ENCODE peak calls at places on chromosomes 13 and 19, in four cellular contexts. A is colonic mucosa, R is PC-3, V is SK-N-SH. M is an unnamed sample.

GRCh38 chr19:39540333-39540673 is 342 bp upstream of the EID2 start:
- DNase-seq in A (no peak), R (peak), V (no peak), M (no peak)

GRCh38 chr19:2602391-2603181 is 99.9 kb downstream of the GNG7 start:
- DNase-seq in A (peak), R (peak), V (peak), M (peak)

GRCh38 chr13:51590966-51591627 is 6.8 kb downstream of the WDFY2 start:
- DNase-seq in A (no peak), R (peak), V (peak), M (no peak)

GRCh38 chr13:102402292-102402691 is 444 bp upstream of the FGF14 start:
- DNase-seq in A (no peak), R (no peak), V (peak), M (peak)

GRCh38 chr13:25181597-25181996 is 9.5 kb upstream of the AMER2 start:
- DNase-seq in A (no peak), R (no peak), V (no peak), M (no peak)

GRCh38 chr13:33859691-33860303 is 41.8 kb downstream of the RFC3 start:
- DNase-seq in A (no peak), R (no peak), V (no peak), M (no peak)

GRCh38 chr19:6476155-6476895 is 5.3 kb downstream of the DENND1C start:
- DNase-seq in A (peak), R (peak), V (peak), M (peak)

GRCh38 chr13:111177803-111178389 is 62.8 kb downstream of the ARHGEF7 start:
- DNase-seq in A (no peak), R (no peak), V (no peak), M (no peak)

GRCh38 chr13:51643114-51643881 is 59.0 kb downstream of the WDFY2 start:
- DNase-seq in A (no peak), R (peak), V (no peak), M (peak)

GRCh38 chr19:30788105-30788765 is 416.1 kb downstream of the ZNF536 start:
- DNase-seq in A (no peak), R (no peak), V (no peak), M (no peak)

GRCh38 chr13:80962855-80963254 is 621.9 kb upstream of the SPRY2 start:
- DNase-seq in A (no peak), R (peak), V (no peak), M (no peak)

GRCh38 chr13:101569807-101570206 is 117.3 kb downstream of the ITGBL1 start:
- DNase-seq in A (no peak), R (peak), V (no peak), M (no peak)

GRCh38 chr19:47049307-47049700 is 880 bp upstream of the TMEM160 start:
- DNase-seq in A (no peak), R (peak), V (no peak), M (peak)

DNA sequence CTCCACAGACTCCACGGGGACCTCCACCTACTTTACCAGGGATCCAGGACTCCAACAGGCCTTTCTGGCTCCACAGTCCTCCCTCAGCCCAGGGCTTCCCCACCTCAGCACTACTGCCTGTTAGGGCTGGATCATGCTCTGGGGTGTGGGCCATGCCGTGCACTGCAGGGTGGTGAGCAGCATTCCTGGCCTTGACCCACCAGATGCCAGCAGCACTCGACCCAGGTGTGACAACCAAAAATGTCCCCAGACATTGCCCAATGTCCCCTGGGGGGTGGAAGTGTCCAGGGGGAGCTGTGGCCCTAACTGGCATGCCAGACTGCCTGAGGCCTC is 42.0 kb downstream of the EPS15L1 start:
- DNase-seq in A (no peak), R (no peak), V (no peak), M (no peak)
- H3K9ac ChIP-seq in A (no peak), R (no peak), V (no peak), M (no peak)

DNA sequence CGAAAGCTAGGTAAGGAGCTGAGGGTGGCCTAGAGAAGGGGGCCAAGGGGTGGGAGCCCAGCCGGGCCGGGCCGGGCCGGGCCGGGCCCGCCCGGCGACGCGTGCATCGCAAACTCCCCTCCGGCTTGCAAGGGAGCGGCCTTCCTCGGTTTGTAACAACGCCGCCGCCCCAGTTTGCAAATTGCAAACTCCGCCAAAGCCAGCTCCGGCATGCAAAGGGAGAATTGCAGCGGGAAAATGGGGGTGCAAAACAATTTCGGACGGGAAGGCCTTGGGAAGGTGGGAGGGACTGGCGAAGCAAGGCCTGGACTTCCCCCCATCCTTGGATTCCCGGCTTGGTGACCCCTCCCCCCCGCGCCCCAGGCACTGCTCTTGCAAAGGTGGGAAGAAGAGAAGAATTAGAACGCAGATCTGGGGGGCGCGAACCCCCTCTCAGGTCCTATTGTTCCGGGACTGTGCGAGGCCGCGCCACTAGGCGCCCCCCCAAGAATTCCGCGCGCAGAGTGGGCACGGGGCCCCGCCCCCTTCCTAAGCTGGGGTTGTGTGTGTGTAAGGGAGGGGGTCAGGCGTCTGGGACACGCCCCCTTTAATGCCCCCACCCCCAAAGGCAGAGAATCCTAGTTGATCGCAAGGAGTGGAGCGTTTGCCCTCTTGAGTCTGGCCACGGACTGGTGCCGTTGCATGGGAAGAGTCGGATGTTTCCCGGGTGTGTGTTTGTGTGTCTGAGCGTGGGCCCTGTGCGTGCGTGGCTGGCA is 926 bp downstream of the PRR12 start:
- DNase-seq in A (peak), R (peak), V (peak), M (no peak)
- H3K9ac ChIP-seq in A (peak), R (peak), V (peak), M (peak)

DNA sequence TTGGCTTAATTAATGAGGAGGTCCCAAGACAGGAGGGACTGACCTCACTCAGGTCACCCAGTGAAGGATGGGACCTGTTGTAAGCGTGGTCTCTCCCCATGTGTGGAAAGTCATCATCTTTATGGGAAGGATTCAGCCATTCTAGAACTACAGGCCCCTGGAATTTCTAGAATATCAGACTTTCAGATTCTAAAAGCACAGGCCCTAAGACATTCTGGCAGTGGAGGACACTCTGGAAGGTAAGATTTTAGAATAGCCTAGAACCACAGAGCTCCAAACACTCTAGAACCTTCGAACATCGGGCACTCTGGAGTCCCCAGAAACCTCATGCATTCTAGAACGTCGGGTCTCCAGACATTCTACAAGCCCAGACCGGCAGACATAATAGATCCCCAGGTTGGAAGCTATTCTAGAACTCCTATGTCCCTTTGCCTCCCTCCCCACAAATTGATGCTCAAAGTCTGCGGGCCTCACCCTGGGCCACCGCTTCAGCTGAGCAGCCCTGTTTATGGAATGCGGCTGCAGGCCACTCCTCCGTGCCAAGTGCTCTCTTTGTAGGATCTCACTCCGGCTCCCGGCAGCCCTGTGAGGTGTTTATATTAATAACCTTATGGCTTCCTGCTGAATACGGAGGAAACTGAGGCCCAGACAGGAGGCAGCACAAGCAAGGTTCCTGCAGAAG is 1.9 kb upstream of the KLK15 start:
- DNase-seq in A (peak), R (no peak), V (peak), M (no peak)
- H3K9ac ChIP-seq in A (peak), R (no peak), V (peak), M (peak)

DNA sequence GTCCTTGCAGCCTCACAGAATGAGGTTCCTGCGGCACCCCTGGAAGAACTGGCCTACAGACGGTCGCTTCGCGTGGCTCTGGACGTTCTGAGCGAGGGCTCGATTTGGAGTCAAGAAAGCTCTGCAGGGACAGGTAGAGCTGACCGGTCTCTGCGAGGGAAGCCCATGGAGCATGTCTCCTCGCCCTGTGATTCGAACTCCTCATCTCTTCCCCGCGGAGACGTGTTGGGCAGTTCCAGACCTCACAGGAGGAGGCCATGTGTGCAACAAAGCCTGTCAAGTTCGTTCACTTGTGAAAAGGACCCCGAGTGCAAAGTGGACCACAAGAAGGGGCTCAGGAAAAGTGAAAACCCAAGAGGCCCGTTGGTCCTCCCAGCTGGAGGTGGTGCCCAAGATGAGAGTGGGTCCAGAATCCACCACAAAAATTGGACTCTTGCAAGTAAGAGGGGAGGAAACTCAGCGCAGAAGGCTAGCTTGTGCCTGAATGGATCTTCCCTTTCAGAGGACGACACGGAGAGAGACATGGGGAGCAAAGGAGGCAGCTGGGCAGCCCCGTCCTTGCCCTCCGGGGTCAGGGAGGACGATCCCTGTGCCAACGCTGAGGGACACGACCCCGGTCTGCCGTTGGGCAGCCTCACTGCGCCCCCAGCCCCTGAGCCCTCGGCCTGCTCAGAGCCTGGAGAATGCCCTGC is 23.4 kb upstream of the NDUFS7 start:
- DNase-seq in A (no peak), R (no peak), V (no peak), M (no peak)
- H3K9ac ChIP-seq in A (no peak), R (no peak), V (peak), M (peak)

DNA sequence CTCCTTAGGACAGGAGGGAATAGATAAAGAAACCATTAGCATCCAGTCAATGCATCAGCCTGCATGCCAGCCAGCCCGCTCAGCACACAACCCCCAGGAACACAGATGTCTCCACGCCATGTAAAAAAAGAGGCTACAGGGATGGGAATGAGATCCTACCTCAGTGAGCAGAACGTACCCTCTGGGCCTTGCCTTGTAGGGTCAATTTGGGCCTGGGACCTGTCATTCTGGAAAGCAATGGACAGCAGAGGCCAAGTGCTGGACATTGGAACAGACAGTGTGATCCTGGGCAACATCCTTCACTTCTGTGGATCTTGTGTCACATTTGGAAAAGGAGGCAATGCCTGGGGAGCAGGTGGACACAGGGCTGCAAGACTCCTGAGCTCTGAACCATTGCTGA is 26.0 kb downstream of the VSTM2B start:
- DNase-seq in A (no peak), R (no peak), V (no peak), M (no peak)
- H3K9ac ChIP-seq in A (no peak), R (no peak), V (no peak), M (no peak)

GRCh38 chr13:99390601-99391000 is 83.4 kb upstream of the GPR183 start:
- DNase-seq in A (no peak), R (no peak), V (no peak), M (no peak)

GRCh38 chr13:99386911-99387788 is 80.0 kb upstream of the GPR183 start:
- DNase-seq in A (peak), R (peak), V (peak), M (peak)

GRCh38 chr13:99386495-99386894 is 79.3 kb upstream of the GPR183 start:
- DNase-seq in A (no peak), R (no peak), V (no peak), M (no peak)

GRCh38 chr13:99389520-99390304 is 82.5 kb upstream of the GPR183 start:
- DNase-seq in A (no peak), R (no peak), V (no peak), M (no peak)

DNA sequence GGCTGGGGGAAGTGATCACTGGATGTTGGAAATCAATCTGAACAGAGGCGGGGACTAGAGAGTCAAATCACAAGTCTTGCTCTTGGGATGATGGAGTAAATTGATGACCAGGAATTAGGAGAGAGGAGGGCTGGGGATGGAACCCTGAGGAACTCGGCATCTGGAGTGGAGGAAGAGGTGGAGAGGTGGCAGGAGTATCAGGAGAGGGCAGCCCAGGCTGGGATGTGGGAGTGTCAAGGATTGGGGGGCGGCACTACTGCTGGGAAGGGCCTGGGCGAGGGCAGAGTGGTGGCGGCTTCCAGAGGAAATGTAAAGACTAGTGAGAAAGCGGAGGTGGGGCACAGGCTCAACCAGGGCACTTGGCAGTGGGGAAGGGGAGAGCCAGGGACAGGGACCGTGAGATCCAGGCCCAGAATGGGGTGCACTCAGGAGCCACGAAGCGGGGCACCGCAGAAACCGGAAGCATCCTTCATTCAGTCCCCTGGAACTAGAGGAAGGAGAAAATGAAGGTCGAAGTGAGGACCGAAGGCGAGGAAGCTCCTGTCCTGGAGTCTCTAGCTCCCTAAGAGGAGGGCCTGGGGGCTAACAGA is 81.2 kb upstream of the GPR183 start:
- DNase-seq in A (peak), R (no peak), V (no peak), M (no peak)
- H3K9ac ChIP-seq in A (no peak), R (no peak), V (no peak), M (no peak)

M was measured in NT2/D1.